ENCODE peak calls at places on chromosomes 4 and X, in nine cellular contexts. C, K, N, Z, R, H, X, L and E are unnamed samples.

GRCh38 chr4:78058591-78059523 is 1.7 kb downstream of the FRAS1 start:
- DNase-seq in C (peak), K (peak), N (peak), Z (peak), R (peak), H (peak), X (no peak), L (peak), E (peak)

GRCh38 chr4:76198411-76199237 is 15.0 kb downstream of the SCARB2 start:
- DNase-seq in C (peak), K (no peak), N (peak), Z (peak), R (peak), H (peak), X (no peak), L (peak), E (peak)

GRCh38 chr4:1608196-1608820 is 75.8 kb downstream of the FAM53A start:
- DNase-seq in C (no peak), K (peak), N (no peak), Z (no peak), R (no peak), H (no peak), X (no peak), L (no peak), E (no peak)

GRCh38 chr4:107939307-107939706 is 8.0 kb downstream of the CYP2U1 start:
- DNase-seq in C (no peak), K (no peak), N (no peak), Z (no peak), R (peak), H (no peak), X (no peak), L (no peak), E (no peak)

GRCh38 chr4:25258980-25259578 is 25.2 kb downstream of the PI4K2B start:
- DNase-seq in C (no peak), K (no peak), N (no peak), Z (no peak), R (peak), H (no peak), X (no peak), L (no peak), E (no peak)

GRCh38 chr4:16001484-16001858 is 38.5 kb upstream of the FGFBP2 start:
- DNase-seq in C (peak), K (no peak), N (peak), Z (peak), R (peak), H (peak), X (peak), L (peak), E (no peak)

GRCh38 chr4:113503691-113504090 is 257.8 kb downstream of the CAMK2D start:
- DNase-seq in C (no peak), K (no peak), N (no peak), Z (no peak), R (no peak), H (no peak), X (no peak), L (no peak), E (no peak)

GRCh38 chr4:72208421-72209075 is 176.7 kb downstream of the NPFFR2 start:
- DNase-seq in C (no peak), K (no peak), N (no peak), Z (no peak), R (peak), H (no peak), X (no peak), L (no peak), E (no peak)

GRCh38 chr4:48262926-48263325 is 6.7 kb downstream of the TEC start:
- DNase-seq in C (no peak), K (no peak), N (no peak), Z (peak), R (no peak), H (no peak), X (no peak), L (no peak), E (no peak)

GRCh38 chrX:47244676-47245075 is 11.9 kb downstream of the USP11 start:
- DNase-seq in C (no peak), K (no peak), N (no peak), Z (no peak), R (no peak), H (no peak), X (no peak), L (no peak), E (no peak)

GRCh38 chr4:28686618-28687017 is 1826.0 kb downstream of the STIM2 start:
- DNase-seq in C (no peak), K (no peak), N (no peak), Z (no peak), R (peak), H (peak), X (no peak), L (peak), E (no peak)

GRCh38 chr4:2042207-2042946 is 16.8 kb upstream of the NAT8L start:
- DNase-seq in C (peak), K (peak), N (no peak), Z (no peak), R (no peak), H (peak), X (no peak), L (peak), E (no peak)

GRCh38 chr4:176794151-176794550 is 1.4 kb upstream of the VEGFC start:
- DNase-seq in C (no peak), K (no peak), N (no peak), Z (no peak), R (peak), H (no peak), X (no peak), L (no peak), E (no peak)

GRCh38 chr4:89129080-89129640 is 17.8 kb downstream of the TIGD2 start:
- DNase-seq in C (no peak), K (no peak), N (no peak), Z (no peak), R (no peak), H (no peak), X (no peak), L (no peak), E (no peak)

GRCh38 chrX:23964177-23964576 is 56.4 kb downstream of the CXorf58 start:
- DNase-seq in C (no peak), K (no peak), N (no peak), Z (no peak), R (no peak), H (no peak), X (no peak), L (no peak), E (no peak)

GRCh38 chr4:41145571-41146078 is 68.7 kb downstream of the APBB2 start:
- DNase-seq in C (no peak), K (no peak), N (no peak), Z (no peak), R (peak), H (no peak), X (no peak), L (no peak), E (no peak)

GRCh38 chr4:42401171-42401570 is 3.9 kb downstream of the SHISA3 start:
- DNase-seq in C (no peak), K (no peak), N (no peak), Z (no peak), R (no peak), H (no peak), X (no peak), L (peak), E (no peak)

GRCh38 chr4:162565730-162566129 is 401.9 kb upstream of the FSTL5 start:
- DNase-seq in C (no peak), K (no peak), N (no peak), Z (no peak), R (no peak), H (no peak), X (no peak), L (no peak), E (no peak)

GRCh38 chrX:47283015-47283771 is 50.4 kb downstream of the USP11 start:
- DNase-seq in C (no peak), K (no peak), N (no peak), Z (no peak), R (peak), H (no peak), X (no peak), L (peak), E (no peak)

GRCh38 chrX:150018931-150019331 is 80.6 kb upstream of the EOLA2 start:
- DNase-seq in C (no peak), K (no peak), N (no peak), Z (no peak), R (no peak), H (no peak), X (no peak), L (no peak), E (no peak)

GRCh38 chr4:87679449-87680169 is 29.5 kb downstream of the DMP1 start:
- DNase-seq in C (peak), K (no peak), N (no peak), Z (peak), R (peak), H (peak), X (peak), L (peak), E (peak)

GRCh38 chr4:70522626-70523025 is 4.3 kb downstream of the AMTN start:
- DNase-seq in C (no peak), K (no peak), N (no peak), Z (no peak), R (peak), H (no peak), X (no peak), L (no peak), E (no peak)

GRCh38 chrX:148871422-148872152 is 371.2 kb downstream of the AFF2 start:
- DNase-seq in C (no peak), K (no peak), N (no peak), Z (no peak), R (peak), H (no peak), X (peak), L (no peak), E (no peak)

GRCh38 chr4:15882675-15883086 is 55.9 kb downstream of the FGFBP1 start:
- DNase-seq in C (peak), K (no peak), N (peak), Z (peak), R (peak), H (peak), X (peak), L (peak), E (peak)

GRCh38 chrX:41452972-41453371 is 5.8 kb downstream of the NYX start:
- DNase-seq in C (no peak), K (no peak), N (no peak), Z (no peak), R (no peak), H (no peak), X (peak), L (no peak), E (no peak)

GRCh38 chrX:19174401-19175025 is 52.2 kb upstream of the ADGRG2 start:
- DNase-seq in C (no peak), K (no peak), N (no peak), Z (no peak), R (peak), H (no peak), X (no peak), L (no peak), E (no peak)

GRCh38 chrX:153338836-153339235 is 4.9 kb downstream of the ZNF275 start:
- DNase-seq in C (no peak), K (no peak), N (no peak), Z (no peak), R (no peak), H (no peak), X (no peak), L (no peak), E (no peak)

GRCh38 chrX:124033821-124034220 is 72.3 kb downstream of the STAG2 start:
- DNase-seq in C (no peak), K (no peak), N (no peak), Z (no peak), R (peak), H (no peak), X (no peak), L (no peak), E (no peak)

DNA sequence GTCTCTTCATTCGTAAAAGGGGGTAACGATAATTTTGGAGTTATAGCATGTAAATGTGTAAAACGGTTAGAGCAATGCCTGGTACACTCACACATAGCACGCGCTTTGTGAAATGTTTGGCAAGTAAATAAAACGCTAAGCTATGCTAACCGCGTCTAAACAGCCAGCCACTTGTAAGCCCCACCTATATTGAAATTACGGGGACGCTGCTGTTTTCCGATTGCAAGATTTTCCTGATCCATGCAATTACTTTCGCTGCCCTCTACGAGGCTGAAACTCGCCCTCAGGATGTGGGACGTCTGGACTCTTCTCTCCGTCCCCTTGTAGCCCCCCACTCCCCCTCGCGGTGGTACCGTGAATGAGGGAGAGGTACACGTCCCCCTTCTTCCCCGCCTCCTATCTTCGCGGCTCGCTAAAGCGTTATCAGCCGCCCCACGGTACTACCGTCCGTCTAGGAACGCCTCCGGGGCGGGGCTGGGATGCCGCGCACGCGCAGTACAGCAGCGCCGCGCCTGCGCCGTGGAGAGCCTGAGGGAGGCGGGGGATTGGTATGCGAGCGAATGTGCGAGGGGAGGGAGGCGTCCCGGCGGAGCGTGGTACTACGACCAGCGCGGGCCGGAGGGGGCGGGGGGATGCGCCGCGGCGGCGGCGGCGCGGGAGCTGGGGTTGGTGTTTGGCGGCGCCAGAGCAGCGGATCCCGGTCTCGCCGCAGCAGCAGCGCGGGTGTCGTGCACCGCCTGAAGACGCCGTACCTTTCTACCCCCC is at the start of gene STIM2:
- DNase-seq in C (peak), K (peak), N (peak), Z (peak), R (peak), H (peak), X (peak), L (peak), E (peak)
- TF ChIP-seq CTCF in C (no peak), K (peak), N (peak), Z (peak), R (no peak), H (peak), X (peak), L (peak), E (peak)

DNA sequence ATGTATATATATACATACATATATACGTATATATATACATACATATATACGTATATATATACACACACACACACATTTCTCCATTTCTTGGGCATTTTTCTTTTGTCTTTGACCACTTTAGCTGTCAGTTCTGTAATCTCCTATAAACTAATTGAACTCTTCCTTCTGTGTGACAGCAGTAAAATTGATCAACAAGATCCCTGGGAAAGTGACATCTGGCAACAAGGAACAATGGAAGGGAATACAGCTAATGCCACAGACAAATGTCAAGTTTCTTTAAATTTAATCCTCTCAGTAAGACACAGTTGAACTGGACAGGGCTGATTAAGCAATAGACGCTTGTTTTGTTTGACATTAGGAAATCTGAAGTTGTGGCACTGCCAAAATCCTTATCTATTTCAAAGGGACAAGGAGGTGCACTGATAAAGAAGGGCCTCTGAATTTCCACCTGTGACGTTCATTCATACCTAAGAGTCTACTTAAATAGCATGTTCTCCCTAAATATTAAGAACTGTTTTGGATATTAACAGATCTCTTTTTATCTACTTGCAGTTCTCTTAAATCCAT is 127.0 kb downstream of the RNF150 start:
- DNase-seq in C (no peak), K (no peak), N (no peak), Z (no peak), R (no peak), H (no peak), X (no peak), L (no peak), E (no peak)
- TF ChIP-seq CTCF in C (no peak), K (no peak), N (no peak), Z (no peak), R (no peak), H (no peak), X (no peak), L (no peak), E (no peak)

GRCh38 chrX:31658360-31658759 is 586.5 kb upstream of the FTHL17 start:
- DNase-seq in C (no peak), K (no peak), N (no peak), Z (no peak), R (no peak), H (no peak), X (no peak), L (no peak), E (no peak)
- TF ChIP-seq CTCF in C (no peak), K (peak), N (no peak), Z (peak), R (peak), H (peak), X (peak), L (peak), E (no peak)

GRCh38 chr4:6107886-6108285 is 89.7 kb upstream of the C4orf50 start:
- DNase-seq in C (no peak), K (no peak), N (no peak), Z (no peak), R (no peak), H (no peak), X (no peak), L (no peak), E (no peak)

GRCh38 chr4:6111354-6111930 is 88.9 kb downstream of the JAKMIP1 start:
- DNase-seq in C (no peak), K (no peak), N (no peak), Z (no peak), R (no peak), H (no peak), X (no peak), L (no peak), E (no peak)

GRCh38 chr4:6110681-6111353 is 89.5 kb downstream of the JAKMIP1 start:
- DNase-seq in C (no peak), K (no peak), N (no peak), Z (no peak), R (no peak), H (no peak), X (no peak), L (no peak), E (no peak)

GRCh38 chr4:6112606-6113290 is 87.6 kb downstream of the JAKMIP1 start:
- DNase-seq in C (no peak), K (no peak), N (no peak), Z (no peak), R (no peak), H (no peak), X (no peak), L (no peak), E (no peak)

DNA sequence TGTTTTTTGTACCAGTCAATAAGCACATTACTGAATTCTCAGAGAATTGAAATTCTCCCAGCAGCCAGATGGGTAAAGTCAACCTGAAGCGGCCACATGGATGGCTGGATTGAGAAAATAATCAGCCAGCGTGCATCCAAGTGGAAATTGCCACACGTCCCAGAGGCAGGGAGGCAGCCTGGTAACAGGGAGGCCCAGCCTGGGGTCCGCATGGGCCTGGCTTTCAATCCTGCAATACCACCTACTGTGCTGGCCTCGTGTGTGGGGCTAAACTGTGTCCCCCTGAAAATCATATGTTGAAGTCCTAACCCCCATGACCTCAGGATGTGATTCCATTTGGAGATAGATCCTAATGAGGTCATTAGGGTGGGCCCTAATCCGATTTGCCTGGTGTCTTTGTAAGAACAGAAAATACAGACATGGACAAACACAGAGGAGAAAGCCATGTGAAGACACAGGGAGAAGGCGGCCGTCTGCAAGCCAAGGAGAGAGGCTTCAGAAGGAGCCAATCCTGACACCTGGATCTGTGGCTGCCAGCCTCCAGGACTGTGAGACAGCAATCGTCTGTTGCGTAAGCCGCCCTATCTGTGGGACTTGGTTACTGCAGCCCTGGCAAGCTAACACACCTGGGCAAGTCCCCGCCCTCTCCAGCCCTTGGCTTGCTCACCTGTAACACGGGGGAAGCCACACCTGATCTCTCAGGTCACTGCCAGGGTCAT is 90.3 kb downstream of the JAKMIP1 start:
- DNase-seq in C (no peak), K (no peak), N (no peak), Z (no peak), R (peak), H (no peak), X (no peak), L (peak), E (no peak)
- TF ChIP-seq CTCF in C (peak), K (peak), N (no peak), Z (peak), R (no peak), H (peak), X (peak), L (peak), E (peak)

DNA sequence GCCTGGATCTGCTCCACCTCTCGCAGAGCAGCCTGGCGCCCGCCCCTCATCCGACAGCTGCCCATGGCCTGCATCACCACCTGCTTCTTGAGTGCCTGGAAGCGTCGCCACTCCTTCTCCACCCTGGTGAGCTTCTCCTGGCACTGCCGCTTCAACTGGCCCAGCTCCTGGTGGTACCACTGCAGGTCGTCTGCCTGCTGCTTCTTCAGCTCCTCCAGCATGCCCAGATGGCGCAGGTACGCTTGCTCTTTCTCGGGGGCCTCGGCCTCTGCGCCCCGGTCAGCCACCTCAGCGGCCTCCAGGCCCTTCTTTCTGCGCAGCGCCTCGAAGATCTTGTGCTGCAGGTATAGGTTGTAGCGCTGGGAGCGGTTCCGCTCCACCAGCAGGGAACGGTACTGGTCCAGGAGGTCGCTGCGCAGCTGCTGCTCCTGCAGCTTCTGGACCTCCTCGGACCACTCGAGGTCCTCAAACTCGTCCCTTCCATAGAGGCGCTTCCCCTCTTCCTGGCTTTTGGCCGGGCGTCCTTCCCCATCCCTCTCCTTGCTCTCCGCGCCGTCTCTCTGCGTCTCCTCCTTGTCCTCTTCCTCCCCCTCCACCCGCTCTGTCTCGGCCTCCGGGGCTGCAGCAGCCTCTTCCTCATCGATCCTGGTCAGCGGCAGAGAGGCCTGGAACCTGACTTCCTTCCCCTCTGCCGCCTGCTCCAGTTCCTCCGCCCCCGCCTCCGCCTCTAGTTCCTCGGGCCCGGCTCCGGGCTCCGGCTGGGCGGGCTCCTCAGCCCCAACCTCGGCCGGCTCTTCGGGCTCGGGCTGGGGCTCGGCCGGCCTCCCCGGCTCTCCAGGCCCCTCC is 1.1 kb upstream of the TADA2B start:
- DNase-seq in C (peak), K (peak), N (peak), Z (peak), R (no peak), H (peak), X (no peak), L (peak), E (no peak)
- TF ChIP-seq CTCF in C (no peak), K (no peak), N (no peak), Z (no peak), R (no peak), H (no peak), X (no peak), L (no peak), E (no peak)